ENCODE peak calls at places on chromosomes 7 and 10, in ten cellular contexts. V is mesendoderm; C is activated CD4-positive, CD25-positive, alpha-beta regulatory T cell; K is NT2/D1; G is posterior cingulate gyrus; W is fibroblast of lung; U is Peyer's patch; Y is gastrocnemius medialis; R is COR-L47; T is T follicular helper cell. A is an unnamed sample.

GRCh38 chr10:92350411-92350810 is 59.4 kb downstream of the MARCHF5 start:
- DNase-seq in W (no peak), K (no peak), T (no peak), Y (no peak), G (no peak), R (no peak), C (no peak), V (peak; percentile 97), U (no peak), A (no peak)

GRCh38 chr7:35261476-35262285 is 7.8 kb upstream of the TBX20 start:
- DNase-seq in G (no peak), Y (no peak), T (no peak), V (peak; percentile 63), U (no peak), R (no peak), K (no peak), C (no peak), W (no peak), A (no peak)

GRCh38 chr10:32340596-32341180 is 6.3 kb downstream of the EPC1 start:
- DNase-seq in W (no peak), K (no peak), C (no peak), V (no peak), T (no peak), R (no peak), Y (no peak), U (no peak), G (no peak), A (no peak)

GRCh38 chr10:110077436-110078120 is 69.8 kb downstream of the ADD3 start:
- DNase-seq in V (no peak), U (no peak), K (no peak), Y (no peak), G (peak; percentile 37), C (no peak), T (no peak), R (no peak), W (peak; percentile 31), A (no peak)

GRCh38 chr7:50665403-50666123 is 100.4 kb upstream of the DDC start:
- DNase-seq in G (no peak), V (no peak), Y (no peak), C (no peak), U (no peak), K (no peak), W (no peak), T (no peak), R (no peak), A (no peak)

GRCh38 chr10:117442944-117443676 is 67.9 kb upstream of the PDZD8 start:
- DNase-seq in T (peak; percentile 33), U (peak; percentile 86), W (peak; percentile 29), G (peak; percentile 77), Y (peak; percentile 70), V (peak; percentile 90), R (peak; percentile 47), K (peak; percentile 46), C (peak; percentile 16), A (peak; percentile 61)

GRCh38 chr7:91242097-91242846 is 22.0 kb upstream of the FZD1 start:
- DNase-seq in R (no peak), T (no peak), Y (no peak), C (no peak), G (no peak), W (peak; percentile 66), V (no peak), K (no peak), U (no peak), A (no peak)

GRCh38 chr10:90075995-90076394 is 374.6 kb downstream of the KIF20B start:
- DNase-seq in U (no peak), Y (no peak), G (no peak), T (no peak), K (no peak), C (no peak), V (no peak), R (no peak), W (no peak), A (no peak)

GRCh38 chr10:97274828-97275227 is 17.6 kb downstream of the ARHGAP19 start:
- DNase-seq in W (no peak), K (no peak), U (no peak), R (no peak), V (no peak), Y (no peak), C (no peak), G (no peak), T (no peak), A (no peak)

GRCh38 chr7:16918288-16918895 is 36.6 kb upstream of the AGR3 start:
- DNase-seq in R (no peak), G (no peak), Y (no peak), W (peak; percentile 69), T (no peak), C (no peak), U (no peak), K (peak; percentile 48), V (peak; percentile 52), A (no peak)

GRCh38 chr7:99301496-99301895 is 24.2 kb upstream of the ARPC1A start:
- DNase-seq in C (no peak), G (no peak), U (no peak), K (no peak), R (no peak), V (no peak), T (no peak), W (no peak), Y (no peak), A (no peak)

GRCh38 chr7:23298141-23298851 is 843 bp upstream of the MALSU1 start:
- DNase-seq in U (peak; percentile 49), K (no peak), Y (no peak), R (no peak), G (no peak), V (no peak), T (no peak), W (peak; percentile 28), C (no peak), A (no peak)

GRCh38 chr7:142196066-142196840 is 61.6 kb downstream of the PRSS58 start:
- DNase-seq in R (no peak), U (no peak), W (no peak), Y (no peak), C (no peak), V (no peak), T (no peak), K (no peak), G (no peak), A (no peak)

A was measured in iPS DF 6.9.